ENCODE peak calls at places on chromosomes 7 and 10, in six cellular contexts. U is osteocyte, J is right lobe of liver, H is tibial nerve, W is breast epithelium, T is foreskin fibroblast. K is an unnamed sample.

GRCh38 chr10:92712016-92712889 is 22.5 kb downstream of the HHEX start:
- DNase-seq in W (no peak), U (no peak), J (no peak), H (no peak), T (no peak), K (no peak)

GRCh38 chr10:10872035-10872673 is 145.5 kb upstream of the CELF2 start:
- DNase-seq in J (no peak), H (peak), U (no peak), W (no peak), T (peak), K (no peak)

GRCh38 chr7:584122-584465 is 64.4 kb upstream of the PDGFA start:
- DNase-seq in T (peak), J (no peak), W (no peak), U (no peak), H (no peak), K (no peak)

GRCh38 chr7:44225566-44226395 is 25.0 kb downstream of the YKT6 start:
- DNase-seq in J (peak), W (no peak), U (no peak), T (no peak), H (no peak), K (no peak)

GRCh38 chr7:132203021-132203420 is 373.2 kb downstream of the PLXNA4 start:
- DNase-seq in W (no peak), J (no peak), U (no peak), T (no peak), H (no peak), K (no peak)

GRCh38 chr10:103501186-103501585 is 7.7 kb downstream of the NEURL1 start:
- DNase-seq in T (no peak), U (no peak), H (no peak), J (no peak), W (no peak), K (no peak)

GRCh38 chr7:93551063-93551895 is 23.2 kb downstream of the CALCR start:
- DNase-seq in W (no peak), J (no peak), U (no peak), T (peak), H (no peak), K (no peak)

GRCh38 chr10:61970182-61971015 is 68.9 kb downstream of the ARID5B start:
- DNase-seq in J (no peak), H (no peak), U (no peak), T (no peak), W (no peak), K (no peak)

GRCh38 chr7:144454256-144455039 is 51.0 kb upstream of the NOBOX start:
- DNase-seq in T (no peak), H (no peak), U (no peak), J (no peak), W (no peak), K (no peak)

GRCh38 chr7:81690251-81690650 is 79.6 kb downstream of the HGF start:
- DNase-seq in J (no peak), U (no peak), H (no peak), T (no peak), W (no peak), K (no peak)

GRCh38 chr10:114094795-114095194 is 51.1 kb downstream of the ADRB1 start:
- DNase-seq in U (no peak), T (no peak), J (no peak), H (no peak), W (no peak), K (no peak)

GRCh38 chr7:135536160-135536559 is 21.6 kb upstream of the NUP205 start:
- DNase-seq in T (peak), W (no peak), U (no peak), H (no peak), J (no peak), K (no peak)

GRCh38 chr7:50321678-50322077 is 17.2 kb downstream of the IKZF1 start:
- DNase-seq in J (no peak), U (no peak), W (no peak), H (no peak), T (no peak), K (no peak)

GRCh38 chr7:48419401-48419800 is 248.1 kb downstream of the ABCA13 start:
- DNase-seq in H (no peak), T (no peak), W (no peak), U (no peak), J (no peak), K (no peak)

GRCh38 chr7:48424731-48425130 is 253.5 kb downstream of the ABCA13 start:
- DNase-seq in H (no peak), J (no peak), T (no peak), U (no peak), W (no peak), K (no peak)

GRCh38 chr7:48426331-48426965 is 255.2 kb downstream of the ABCA13 start:
- DNase-seq in T (no peak), W (no peak), U (no peak), J (no peak), H (no peak), K (no peak)

GRCh38 chr7:48416327-48416908 is 245.2 kb downstream of the ABCA13 start:
- DNase-seq in H (no peak), T (no peak), J (no peak), W (no peak), U (no peak), K (no peak)

GRCh38 chr7:48421357-48421756 is 250.1 kb downstream of the ABCA13 start:
- DNase-seq in J (no peak), W (no peak), H (no peak), U (no peak), T (no peak), K (no peak)
- TF ChIP-seq CTCF in J (no peak), W (no peak), H (no peak), U (no peak), T (no peak), K (no peak)

DNA sequence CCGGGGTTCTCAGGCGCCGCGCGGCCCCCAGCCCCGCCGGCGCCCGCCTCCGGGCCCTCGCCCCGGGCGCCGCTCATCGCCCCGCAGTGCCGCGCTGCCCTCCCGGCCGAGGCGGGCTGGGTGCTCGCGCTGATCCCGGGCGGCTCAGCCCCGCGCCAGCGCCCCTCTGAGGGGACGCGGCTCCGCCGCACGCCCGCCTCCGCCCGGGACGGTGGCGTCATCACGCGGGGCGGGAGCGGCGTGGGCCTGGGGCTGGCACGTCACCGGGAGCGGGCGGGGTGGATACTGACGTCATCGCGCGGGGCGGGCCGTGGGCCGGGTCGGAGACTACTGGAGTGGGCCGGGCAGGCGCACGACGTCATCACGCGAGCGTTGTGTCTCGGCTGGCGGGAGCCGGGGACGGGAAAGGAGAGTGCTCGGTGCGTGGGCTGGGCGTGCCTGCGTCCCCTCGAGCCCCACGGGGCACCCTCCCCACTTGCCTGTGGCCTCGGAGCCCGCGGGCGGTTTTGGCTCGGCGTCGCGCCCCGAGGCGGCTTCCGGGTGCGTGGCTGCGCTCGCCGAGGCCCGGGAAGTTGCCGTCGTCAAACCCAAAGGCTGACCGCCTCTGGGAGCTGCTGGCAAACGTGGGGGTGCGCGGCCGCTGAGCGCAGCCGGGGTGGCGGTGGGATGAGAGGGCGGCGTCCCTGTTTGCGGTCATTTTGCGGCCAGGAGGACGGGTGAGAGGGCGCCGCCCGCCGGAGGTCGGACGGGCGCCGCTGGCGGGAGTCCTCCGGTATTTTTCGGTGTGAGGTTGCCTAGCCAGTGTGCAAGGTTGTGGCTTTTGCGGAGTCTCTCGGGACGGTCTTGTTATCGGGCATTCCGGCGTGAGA is at the start of gene ESYT2:
- DNase-seq in T (peak), J (peak), W (peak), U (peak), H (peak), K (peak)
- TF ChIP-seq CTCF in T (no peak), J (peak), W (peak), U (peak), H (no peak), K (no peak)

GRCh38 chr7:141014523-141015395 is at the start of gene MRPS33:
- DNase-seq in H (peak), J (peak), W (peak), T (peak), U (peak), K (peak)
- TF ChIP-seq CTCF in H (no peak), J (peak), W (no peak), T (peak), U (peak), K (peak)

GRCh38 chr10:102384606-102385429 is 10.7 kb upstream of the NFKB2 start:
- DNase-seq in T (peak), H (peak), J (no peak), U (no peak), W (no peak), K (no peak)

GRCh38 chr10:102382871-102383270 is 12.6 kb upstream of the NFKB2 start:
- DNase-seq in W (no peak), T (no peak), J (no peak), U (no peak), H (no peak), K (no peak)

GRCh38 chr10:102381983-102382382 is 13.5 kb upstream of the NFKB2 start:
- DNase-seq in H (no peak), J (no peak), U (no peak), W (no peak), T (no peak), K (no peak)

GRCh38 chr10:102379383-102379782 is 16.1 kb upstream of the NFKB2 start:
- DNase-seq in W (no peak), H (no peak), U (no peak), J (no peak), T (no peak), K (no peak)

GRCh38 chr10:102384053-102384452 is 11.5 kb upstream of the NFKB2 start:
- DNase-seq in U (no peak), J (no peak), H (no peak), W (no peak), T (no peak), K (no peak)
- TF ChIP-seq CTCF in U (peak), J (no peak), H (no peak), W (no peak), T (peak), K (peak)

GRCh38 chr10:106175760-106176377 is 988.6 kb downstream of the SORCS1 start:
- DNase-seq in U (no peak), J (no peak), T (no peak), W (no peak), H (no peak), K (no peak)
- TF ChIP-seq CTCF in U (peak), J (peak), T (peak), W (no peak), H (peak), K (peak)

DNA sequence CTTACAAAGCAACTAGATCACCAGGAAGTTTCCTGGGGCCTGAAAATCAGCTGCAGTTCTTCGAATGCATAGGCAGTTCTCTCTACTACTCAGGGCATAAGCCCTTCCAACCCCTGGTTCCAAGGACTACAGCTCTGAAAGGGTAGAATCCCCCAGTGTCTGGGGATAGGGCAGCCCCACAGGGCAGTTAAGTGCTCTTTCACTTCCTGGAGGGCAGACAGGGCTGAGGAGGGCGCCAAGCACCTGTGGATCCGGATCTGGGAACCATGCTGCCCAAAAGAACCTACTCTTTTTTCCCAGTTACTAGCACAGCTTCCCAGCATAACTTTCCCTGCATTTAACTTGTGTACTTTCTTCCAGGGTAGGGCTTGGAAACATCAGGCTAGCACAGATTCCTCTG is 41.1 kb downstream of the CXCL12 start:
- DNase-seq in J (no peak), H (no peak), U (no peak), W (no peak), T (no peak), K (no peak)
- TF ChIP-seq CTCF in J (no peak), H (no peak), U (peak), W (no peak), T (no peak), K (no peak)

GRCh38 chr10:59718246-59718645 is 8.6 kb upstream of the SLC16A9 start:
- DNase-seq in U (no peak), J (no peak), H (no peak), T (no peak), W (no peak), K (no peak)

GRCh38 chr10:59724098-59724938 is 14.7 kb upstream of the SLC16A9 start:
- DNase-seq in H (no peak), W (no peak), T (no peak), J (no peak), U (no peak), K (no peak)

GRCh38 chr10:59720377-59720776 is 10.7 kb upstream of the SLC16A9 start:
- DNase-seq in T (no peak), J (no peak), W (no peak), U (no peak), H (no peak), K (no peak)

GRCh38 chr10:59719374-59719773 is 9.7 kb upstream of the SLC16A9 start:
- DNase-seq in J (no peak), H (no peak), U (no peak), T (no peak), W (no peak), K (no peak)
- TF ChIP-seq CTCF in J (no peak), H (no peak), U (peak), T (no peak), W (no peak), K (peak)

K was measured in type B pancreatic cell.